ENCODE peak calls at places on chromosomes 12 and 14, in five cellular contexts. N, D, H, L and M are unnamed samples.

GRCh38 chr14:61148742-61149350 is 132.3 kb downstream of the TMEM30B start:
- DNase-seq in D (no peak), L (no peak), H (no peak), N (no peak), M (no peak)

GRCh38 chr12:58030566-58031279 is 89.4 kb downstream of the ATP23 start:
- DNase-seq in H (peak), L (no peak), D (no peak), N (peak), M (no peak)

GRCh38 chr14:39097159-39097558 is 5.9 kb downstream of the SEC23A start:
- DNase-seq in N (no peak), L (no peak), H (peak), D (no peak), M (no peak)

GRCh38 chr12:68229956-68230355 is 4.3 kb upstream of the IL26 start:
- DNase-seq in H (no peak), D (no peak), L (no peak), N (no peak), M (no peak)

GRCh38 chr12:31353730-31354708 is 28.1 kb upstream of the SINHCAF start:
- DNase-seq in D (no peak), N (no peak), L (no peak), H (no peak), M (no peak)

GRCh38 chr12:132873724-132874123 is 13.7 kb downstream of the CHFR start:
- DNase-seq in H (no peak), L (no peak), N (no peak), D (no peak), M (no peak)

GRCh38 chr12:34298971-34299801 is 276.9 kb downstream of the ALG10 start:
- DNase-seq in H (no peak), L (no peak), N (no peak), D (no peak), M (no peak)

GRCh38 chr14:31530136-31530535 is 31.1 kb upstream of the NUBPL start:
- DNase-seq in D (no peak), H (no peak), N (peak), L (no peak), M (no peak)

GRCh38 chr14:100845341-100845740 is 19.4 kb downstream of the MEG3 start:
- DNase-seq in D (no peak), N (no peak), H (no peak), L (no peak), M (no peak)

GRCh38 chr12:109966531-109966930 is 29.6 kb downstream of the GIT2 start:
- DNase-seq in D (no peak), H (no peak), L (no peak), N (no peak), M (no peak)

GRCh38 chr14:88829188-88829587 is 4.7 kb downstream of the TTC8 start:
- DNase-seq in D (no peak), H (no peak), N (no peak), L (no peak), M (no peak)

GRCh38 chr12:6613015-6613775 is 6.0 kb upstream of the CHD4 start:
- DNase-seq in H (no peak), D (no peak), L (peak), N (peak), M (peak)

GRCh38 chr12:83261998-83262397 is 575.3 kb downstream of the TMTC2 start:
- DNase-seq in N (no peak), L (no peak), H (no peak), D (no peak), M (no peak)

GRCh38 chr14:75442642-75443041 is 14.8 kb downstream of the JDP2 start:
- DNase-seq in H (no peak), N (no peak), D (no peak), L (no peak), M (no peak)

GRCh38 chr14:21300892-21301291 is 21.0 kb downstream of the RPGRIP1 start:
- DNase-seq in D (no peak), H (no peak), L (no peak), N (no peak), M (peak)

GRCh38 chr14:69152181-69152943 is 557 bp downstream of the DCAF5 start:
- DNase-seq in N (no peak), D (peak), H (no peak), L (no peak), M (no peak)

GRCh38 chr12:119667577-119668314 is at the start of gene PRKAB1:
- DNase-seq in L (peak), D (peak), H (peak), N (peak), M (peak)

GRCh38 chr14:23114669-23115491 is 4.2 kb downstream of the CEBPE start:
- DNase-seq in D (no peak), N (peak), L (no peak), H (peak), M (no peak)

GRCh38 chr12:21828779-21829178 is 54.3 kb upstream of the KCNJ8 start:
- DNase-seq in L (no peak), D (no peak), H (no peak), N (peak), M (no peak)

GRCh38 chr12:111446044-111446581 is 40.4 kb downstream of the SH2B3 start:
- DNase-seq in H (no peak), L (peak), N (peak), D (no peak), M (no peak)

GRCh38 chr12:91189526-91189925 is 6.9 kb upstream of the DCN start:
- DNase-seq in L (no peak), H (peak), N (peak), D (no peak), M (no peak)

GRCh38 chr14:89660183-89660582 is 243.2 kb upstream of the FOXN3 start:
- DNase-seq in D (no peak), H (no peak), L (no peak), N (peak), M (no peak)

GRCh38 chr14:47149326-47149725 is 497.7 kb upstream of the RPL10L start:
- DNase-seq in D (no peak), N (no peak), H (no peak), L (no peak), M (no peak)

GRCh38 chr12:115598827-115599226 is 678.7 kb downstream of the MED13L start:
- DNase-seq in N (no peak), D (no peak), L (no peak), H (no peak), M (no peak)

GRCh38 chr14:67532998-67533753 is at the start of gene PLEKHH1:
- DNase-seq in N (peak), L (no peak), H (no peak), D (no peak), M (peak)

GRCh38 chr14:30272848-30273563 is 286.0 kb upstream of the G2E3 start:
- DNase-seq in L (no peak), D (no peak), H (no peak), N (no peak), M (no peak)

GRCh38 chr14:35229495-35230089 is 62.6 kb upstream of the PSMA6 start:
- DNase-seq in D (no peak), N (no peak), H (no peak), L (no peak), M (peak)

GRCh38 chr12:92593734-92594402 is 108.9 kb upstream of the PLEKHG7 start:
- DNase-seq in N (peak), D (peak), H (peak), L (no peak), M (peak)